ENCODE peak calls at places on chromosomes 13 and 19, in four cellular contexts. One of them, this sample, is unnamed.

GRCh38 chr19:27764186-27764804 is 1448.7 kb downstream of the UQCRFS1 start:
- DNase-seq in H1: no peak
- DNase-seq in SK-N-SH: no peak
- DNase-seq in K562: no peak
- DNase-seq in this sample: no peak

GRCh38 chr19:4977299-4978174 is 8.6 kb downstream of the KDM4B start:
- DNase-seq in K562: no peak
- DNase-seq in SK-N-SH: peak; percentile 81
- DNase-seq in H1: no peak
- DNase-seq in this sample: no peak

GRCh38 chr13:78630509-78630908 is 27.2 kb upstream of the POU4F1 start:
- DNase-seq in SK-N-SH: no peak
- DNase-seq in K562: no peak
- DNase-seq in H1: no peak
- DNase-seq in this sample: no peak

GRCh38 chr19:48554385-48555091 is 2.6 kb downstream of the SULT2B1 start:
- DNase-seq in K562: no peak
- DNase-seq in SK-N-SH: no peak
- DNase-seq in H1: peak; percentile 75
- DNase-seq in this sample: no peak

GRCh38 chr19:13764821-13765394 is 586 bp downstream of the MRI1 start:
- DNase-seq in K562: peak; percentile 46
- DNase-seq in SK-N-SH: peak; percentile 74
- DNase-seq in H1: peak; percentile 55
- DNase-seq in this sample: no peak

GRCh38 chr19:35801828-35802227 is 10.8 kb downstream of the PRODH2 start:
- DNase-seq in H1: no peak
- DNase-seq in SK-N-SH: no peak
- DNase-seq in K562: no peak
- DNase-seq in this sample: no peak

GRCh38 chr19:31892060-31892459 is 453.4 kb upstream of the ZNF507 start:
- DNase-seq in SK-N-SH: no peak
- DNase-seq in H1: no peak
- DNase-seq in K562: no peak
- DNase-seq in this sample: no peak

GRCh38 chr19:57245066-57245465 is 4.6 kb downstream of the ZNF805 start:
- DNase-seq in H1: no peak
- DNase-seq in K562: no peak
- DNase-seq in SK-N-SH: no peak
- DNase-seq in this sample: no peak

GRCh38 chr13:97337985-97338384 is 96.0 kb upstream of the RAP2A start:
- DNase-seq in H1: no peak
- DNase-seq in K562: no peak
- DNase-seq in SK-N-SH: no peak
- DNase-seq in this sample: no peak

GRCh38 chr13:37811441-37811840 is 58.1 kb downstream of the TRPC4 start:
- DNase-seq in H1: no peak
- DNase-seq in K562: no peak
- DNase-seq in SK-N-SH: no peak
- DNase-seq in this sample: no peak

DNA sequence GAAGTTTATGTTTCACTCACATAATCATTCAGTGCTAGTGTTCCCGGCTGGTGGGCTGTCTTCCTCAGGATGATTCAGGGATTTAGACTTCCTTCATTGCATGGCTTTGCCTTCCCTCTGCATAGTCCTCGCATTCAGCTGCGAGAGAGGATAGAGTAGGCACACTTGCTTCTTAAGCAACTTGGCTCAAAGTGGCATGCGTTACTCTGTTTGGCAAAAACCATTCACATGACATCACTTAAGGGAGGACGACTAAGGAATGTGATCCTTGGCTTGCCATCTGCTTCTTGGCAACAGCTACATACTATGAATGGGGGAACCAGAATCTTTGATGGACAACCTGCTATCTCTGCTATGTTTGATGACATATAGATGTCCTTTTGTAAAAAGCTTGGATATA is 359.3 kb downstream of the TDRD3 start:
- DNase-seq in SK-N-SH: no peak
- DNase-seq in H1: no peak
- DNase-seq in K562: no peak
- DNase-seq in this sample: no peak
- TF ChIP-seq RAD21 in SK-N-SH: no peak
- TF ChIP-seq RAD21 in H1: no peak
- TF ChIP-seq RAD21 in K562: no peak
- TF ChIP-seq RAD21 in this sample: no peak

GRCh38 chr13:67069117-67069767 is 160.9 kb downstream of the PCDH9 start:
- DNase-seq in SK-N-SH: no peak
- DNase-seq in K562: no peak
- DNase-seq in H1: no peak
- DNase-seq in this sample: no peak
- TF ChIP-seq NRF1 in SK-N-SH: no peak
- TF ChIP-seq NRF1 in K562: no peak
- TF ChIP-seq NRF1 in H1: no peak
- TF ChIP-seq NRF1 in this sample: no peak

GRCh38 chr13:47413112-47413511 is 516.3 kb upstream of the HTR2A start:
- DNase-seq in SK-N-SH: no peak
- DNase-seq in H1: no peak
- DNase-seq in K562: no peak
- DNase-seq in this sample: no peak

GRCh38 chr13:47409778-47410177 is 512.9 kb upstream of the HTR2A start:
- DNase-seq in SK-N-SH: no peak
- DNase-seq in H1: no peak
- DNase-seq in K562: no peak
- DNase-seq in this sample: no peak

GRCh38 chr13:47408546-47409319 is 511.9 kb upstream of the HTR2A start:
- DNase-seq in H1: no peak
- DNase-seq in K562: no peak
- DNase-seq in SK-N-SH: no peak
- DNase-seq in this sample: no peak
- TF ChIP-seq TAF1 in H1: no peak
- TF ChIP-seq TAF1 in K562: no peak
- TF ChIP-seq TAF1 in SK-N-SH: no peak
- TF ChIP-seq TAF1 in this sample: no peak

GRCh38 chr13:112892759-112893569 is 76.0 kb upstream of the MCF2L start:
- DNase-seq in H1: peak; percentile 73
- DNase-seq in SK-N-SH: no peak
- DNase-seq in K562: no peak
- DNase-seq in this sample: no peak

GRCh38 chr13:112894673-112895481 is 74.1 kb upstream of the MCF2L start:
- DNase-seq in SK-N-SH: peak; percentile 50
- DNase-seq in K562: no peak
- DNase-seq in H1: peak; percentile 75
- DNase-seq in this sample: no peak

GRCh38 chr13:112895521-112896465 is 73.2 kb upstream of the MCF2L start:
- DNase-seq in SK-N-SH: no peak
- DNase-seq in H1: no peak
- DNase-seq in K562: no peak
- DNase-seq in this sample: no peak

GRCh38 chr13:112894423-112894672 is 74.7 kb upstream of the MCF2L start:
- DNase-seq in H1: no peak
- DNase-seq in SK-N-SH: no peak
- DNase-seq in K562: no peak
- DNase-seq in this sample: no peak

GRCh38 chr13:112893570-112894422 is 75.2 kb upstream of the MCF2L start:
- DNase-seq in K562: peak; percentile 91
- DNase-seq in H1: peak; percentile 80
- DNase-seq in SK-N-SH: peak; percentile 94
- DNase-seq in this sample: no peak
- TF ChIP-seq RAD21 in K562: no peak
- TF ChIP-seq RAD21 in H1: no peak
- TF ChIP-seq RAD21 in SK-N-SH: no peak
- TF ChIP-seq RAD21 in this sample: no peak

This sample was measured in GM12878.